ENCODE peak calls at places on chromosomes 5 and 9, in four cellular contexts. One of them, this sample, is unnamed.

GRCh38 chr5:54383225-54383624 is 72.3 kb upstream of the HSPB3 start:
- DNase-seq in stimulated activated CD4-positive, alpha-beta T cell treated with anti-CD3 and anti-CD28 coated beads, Interleukin-2, amount 100 ng/mL, for 24 hours: no peak
- DNase-seq in NCI-H748 treated with DMSO at 0.1 percent for 48 hours: no peak
- DNase-seq in coronary artery: no peak
- DNase-seq in this sample: no peak

GRCh38 chr9:98558575-98558974 is 150.2 kb downstream of the GABBR2 start:
- DNase-seq in coronary artery: no peak
- DNase-seq in stimulated activated CD4-positive, alpha-beta T cell treated with anti-CD3 and anti-CD28 coated beads, Interleukin-2, amount 100 ng/mL, for 24 hours: no peak
- DNase-seq in NCI-H748 treated with DMSO at 0.1 percent for 48 hours: no peak
- DNase-seq in this sample: no peak

GRCh38 chr9:131008909-131009618 is at the start of gene LAMC3:
- DNase-seq in NCI-H748 treated with DMSO at 0.1 percent for 48 hours: no peak
- DNase-seq in coronary artery: no peak
- DNase-seq in stimulated activated CD4-positive, alpha-beta T cell treated with anti-CD3 and anti-CD28 coated beads, Interleukin-2, amount 100 ng/mL, for 24 hours: no peak
- DNase-seq in this sample: no peak

GRCh38 chr5:107857785-107858184 is 187.0 kb upstream of the EFNA5 start:
- DNase-seq in stimulated activated CD4-positive, alpha-beta T cell treated with anti-CD3 and anti-CD28 coated beads, Interleukin-2, amount 100 ng/mL, for 24 hours: no peak
- DNase-seq in coronary artery: no peak
- DNase-seq in NCI-H748 treated with DMSO at 0.1 percent for 48 hours: no peak
- DNase-seq in this sample: no peak

GRCh38 chr9:94445846-94446245 is 109.0 kb upstream of the PCAT7 start:
- DNase-seq in NCI-H748 treated with DMSO at 0.1 percent for 48 hours: no peak
- DNase-seq in stimulated activated CD4-positive, alpha-beta T cell treated with anti-CD3 and anti-CD28 coated beads, Interleukin-2, amount 100 ng/mL, for 24 hours: no peak
- DNase-seq in coronary artery: no peak
- DNase-seq in this sample: no peak

GRCh38 chr5:65482727-65483473 is 1.2 kb upstream of the ADAMTS6 start:
- DNase-seq in coronary artery: no peak
- DNase-seq in NCI-H748 treated with DMSO at 0.1 percent for 48 hours: peak; percentile 44
- DNase-seq in stimulated activated CD4-positive, alpha-beta T cell treated with anti-CD3 and anti-CD28 coated beads, Interleukin-2, amount 100 ng/mL, for 24 hours: no peak
- DNase-seq in this sample: no peak

GRCh38 chr9:110128664-110129329 is 79.2 kb downstream of the C9orf152 start:
- DNase-seq in stimulated activated CD4-positive, alpha-beta T cell treated with anti-CD3 and anti-CD28 coated beads, Interleukin-2, amount 100 ng/mL, for 24 hours: no peak
- DNase-seq in NCI-H748 treated with DMSO at 0.1 percent for 48 hours: no peak
- DNase-seq in coronary artery: peak; percentile 52
- DNase-seq in this sample: no peak

GRCh38 chr9:98719055-98719454 is 10.3 kb upstream of the GABBR2 start:
- DNase-seq in stimulated activated CD4-positive, alpha-beta T cell treated with anti-CD3 and anti-CD28 coated beads, Interleukin-2, amount 100 ng/mL, for 24 hours: no peak
- DNase-seq in coronary artery: no peak
- DNase-seq in NCI-H748 treated with DMSO at 0.1 percent for 48 hours: no peak
- DNase-seq in this sample: no peak

GRCh38 chr9:121529237-121529987 is 29.8 kb upstream of the GGTA1 start:
- DNase-seq in NCI-H748 treated with DMSO at 0.1 percent for 48 hours: no peak
- DNase-seq in coronary artery: peak; percentile 92
- DNase-seq in stimulated activated CD4-positive, alpha-beta T cell treated with anti-CD3 and anti-CD28 coated beads, Interleukin-2, amount 100 ng/mL, for 24 hours: no peak
- DNase-seq in this sample: no peak

GRCh38 chr5:58460727-58461286 is 921 bp upstream of the PLK2 start:
- DNase-seq in coronary artery: no peak
- DNase-seq in stimulated activated CD4-positive, alpha-beta T cell treated with anti-CD3 and anti-CD28 coated beads, Interleukin-2, amount 100 ng/mL, for 24 hours: peak; percentile 94
- DNase-seq in NCI-H748 treated with DMSO at 0.1 percent for 48 hours: peak; percentile 88
- DNase-seq in this sample: peak; percentile 95

GRCh38 chr5:107322936-107323335 is 347.8 kb downstream of the EFNA5 start:
- DNase-seq in coronary artery: no peak
- DNase-seq in NCI-H748 treated with DMSO at 0.1 percent for 48 hours: no peak
- DNase-seq in stimulated activated CD4-positive, alpha-beta T cell treated with anti-CD3 and anti-CD28 coated beads, Interleukin-2, amount 100 ng/mL, for 24 hours: no peak
- DNase-seq in this sample: no peak

GRCh38 chr5:12245429-12245828 is 341.2 kb upstream of the CTNND2 start:
- DNase-seq in coronary artery: no peak
- DNase-seq in NCI-H748 treated with DMSO at 0.1 percent for 48 hours: no peak
- DNase-seq in stimulated activated CD4-positive, alpha-beta T cell treated with anti-CD3 and anti-CD28 coated beads, Interleukin-2, amount 100 ng/mL, for 24 hours: no peak
- DNase-seq in this sample: no peak

GRCh38 chr9:108108290-108108689 is 618.7 kb upstream of the KLF4 start:
- DNase-seq in coronary artery: no peak
- DNase-seq in stimulated activated CD4-positive, alpha-beta T cell treated with anti-CD3 and anti-CD28 coated beads, Interleukin-2, amount 100 ng/mL, for 24 hours: no peak
- DNase-seq in NCI-H748 treated with DMSO at 0.1 percent for 48 hours: no peak
- DNase-seq in this sample: no peak

GRCh38 chr5:54703091-54703490 is 185.5 kb downstream of the SNX18 start:
- DNase-seq in NCI-H748 treated with DMSO at 0.1 percent for 48 hours: peak; percentile 9
- DNase-seq in coronary artery: no peak
- DNase-seq in stimulated activated CD4-positive, alpha-beta T cell treated with anti-CD3 and anti-CD28 coated beads, Interleukin-2, amount 100 ng/mL, for 24 hours: no peak
- DNase-seq in this sample: no peak

GRCh38 chr5:175347027-175347426 is 97.0 kb downstream of the DRD1 start:
- DNase-seq in stimulated activated CD4-positive, alpha-beta T cell treated with anti-CD3 and anti-CD28 coated beads, Interleukin-2, amount 100 ng/mL, for 24 hours: no peak
- DNase-seq in NCI-H748 treated with DMSO at 0.1 percent for 48 hours: no peak
- DNase-seq in coronary artery: no peak
- DNase-seq in this sample: no peak

GRCh38 chr5:131610198-131611063 is 24.6 kb downstream of the RAPGEF6 start:
- DNase-seq in stimulated activated CD4-positive, alpha-beta T cell treated with anti-CD3 and anti-CD28 coated beads, Interleukin-2, amount 100 ng/mL, for 24 hours: no peak
- DNase-seq in NCI-H748 treated with DMSO at 0.1 percent for 48 hours: no peak
- DNase-seq in coronary artery: no peak
- DNase-seq in this sample: no peak

GRCh38 chr5:14946813-14947640 is 75.4 kb upstream of the ANKH start:
- DNase-seq in coronary artery: no peak
- DNase-seq in stimulated activated CD4-positive, alpha-beta T cell treated with anti-CD3 and anti-CD28 coated beads, Interleukin-2, amount 100 ng/mL, for 24 hours: no peak
- DNase-seq in NCI-H748 treated with DMSO at 0.1 percent for 48 hours: peak; percentile 67
- DNase-seq in this sample: no peak

GRCh38 chr5:147509710-147510651 is at the start of gene DPYSL3:
- DNase-seq in stimulated activated CD4-positive, alpha-beta T cell treated with anti-CD3 and anti-CD28 coated beads, Interleukin-2, amount 100 ng/mL, for 24 hours: no peak
- DNase-seq in NCI-H748 treated with DMSO at 0.1 percent for 48 hours: peak; percentile 53
- DNase-seq in coronary artery: peak; percentile 87
- DNase-seq in this sample: no peak

This sample was measured in vagina.